ENCODE peak calls at places on chromosome 10, in six cellular contexts. B is IMR-90, M is A549, Y is thoracic aorta, O is suprapubic skin, I is cardiac muscle cell. P is an unnamed sample.

GRCh38 chr10:25578061-25578460 is 356.0 kb upstream of the MYO3A start:
- DNase-seq in B (no peak), M (no peak), Y (no peak), O (no peak), I (no peak), P (no peak)

GRCh38 chr10:13634207-13634606 is 47.4 kb downstream of the PRPF18 start:
- DNase-seq in B (no peak), M (no peak), Y (no peak), O (no peak), I (no peak), P (no peak)

GRCh38 chr10:32171213-32171612 is 115.0 kb upstream of the KIF5B start:
- DNase-seq in B (no peak), M (no peak), Y (no peak), O (peak), I (no peak), P (no peak)

GRCh38 chr10:82574081-82574480 is 699.1 kb downstream of the NRG3 start:
- DNase-seq in B (no peak), M (no peak), Y (no peak), O (no peak), I (no peak), P (no peak)

GRCh38 chr10:45063605-45064231 is 63.0 kb downstream of the ZNF22 start:
- DNase-seq in B (no peak), M (no peak), Y (no peak), O (no peak), I (no peak), P (no peak)

GRCh38 chr10:122147731-122148130 is 123.4 kb upstream of the BTBD16 start:
- DNase-seq in B (no peak), M (no peak), Y (no peak), O (no peak), I (no peak), P (no peak)

GRCh38 chr10:102413053-102413705 is 5.4 kb downstream of the PSD start:
- DNase-seq in B (no peak), M (no peak), Y (no peak), O (no peak), I (no peak), P (no peak)

GRCh38 chr10:92969151-92969550 is 91.4 kb upstream of the CYP26C1 start:
- DNase-seq in B (peak), M (no peak), Y (no peak), O (no peak), I (no peak), P (no peak)

GRCh38 chr10:110610308-110610774 is 33.8 kb upstream of the RBM20 start:
- DNase-seq in B (peak), M (peak), Y (no peak), O (no peak), I (peak), P (no peak)

GRCh38 chr10:133350950-133351329 is 3.8 kb downstream of the PRAP1 start:
- DNase-seq in B (no peak), M (no peak), Y (no peak), O (no peak), I (no peak), P (no peak)

GRCh38 chr10:125201108-125201524 is 40.8 kb upstream of the CTBP2 start:
- DNase-seq in B (peak), M (peak), Y (no peak), O (peak), I (no peak), P (no peak)

GRCh38 chr10:110033724-110034235 is 26.0 kb downstream of the ADD3 start:
- DNase-seq in B (no peak), M (no peak), Y (no peak), O (no peak), I (no peak), P (no peak)

GRCh38 chr10:43865275-43866135 is 216.8 kb upstream of the ZNF32 start:
- DNase-seq in B (no peak), M (no peak), Y (no peak), O (no peak), I (no peak), P (no peak)

GRCh38 chr10:35711615-35712411 is 69.7 kb upstream of the FZD8 start:
- DNase-seq in B (no peak), M (no peak), Y (no peak), O (no peak), I (no peak), P (no peak)

GRCh38 chr10:125187238-125188194 is 27.2 kb upstream of the CTBP2 start:
- DNase-seq in B (no peak), M (no peak), Y (no peak), O (no peak), I (no peak), P (no peak)

GRCh38 chr10:62636825-62637248 is 167.7 kb upstream of the ADO start:
- DNase-seq in B (peak), M (no peak), Y (no peak), O (no peak), I (no peak), P (no peak)
- TF ChIP-seq CTCF in B (peak), M (no peak), Y (no peak), O (no peak), I (peak), P (no peak)

GRCh38 chr10:78770167-78771090 is 298.3 kb upstream of the ZMIZ1 start:
- DNase-seq in B (no peak), M (no peak), Y (no peak), O (peak), I (no peak), P (peak)

GRCh38 chr10:78768882-78769281 is 299.9 kb upstream of the ZMIZ1 start:
- DNase-seq in B (no peak), M (no peak), Y (no peak), O (peak), I (no peak), P (no peak)

GRCh38 chr10:78769526-78769925 is 299.2 kb upstream of the ZMIZ1 start:
- DNase-seq in B (no peak), M (no peak), Y (no peak), O (peak), I (no peak), P (no peak)

GRCh38 chr10:78765726-78766335 is 302.9 kb upstream of the ZMIZ1 start:
- DNase-seq in B (no peak), M (no peak), Y (no peak), O (peak), I (no peak), P (no peak)

DNA sequence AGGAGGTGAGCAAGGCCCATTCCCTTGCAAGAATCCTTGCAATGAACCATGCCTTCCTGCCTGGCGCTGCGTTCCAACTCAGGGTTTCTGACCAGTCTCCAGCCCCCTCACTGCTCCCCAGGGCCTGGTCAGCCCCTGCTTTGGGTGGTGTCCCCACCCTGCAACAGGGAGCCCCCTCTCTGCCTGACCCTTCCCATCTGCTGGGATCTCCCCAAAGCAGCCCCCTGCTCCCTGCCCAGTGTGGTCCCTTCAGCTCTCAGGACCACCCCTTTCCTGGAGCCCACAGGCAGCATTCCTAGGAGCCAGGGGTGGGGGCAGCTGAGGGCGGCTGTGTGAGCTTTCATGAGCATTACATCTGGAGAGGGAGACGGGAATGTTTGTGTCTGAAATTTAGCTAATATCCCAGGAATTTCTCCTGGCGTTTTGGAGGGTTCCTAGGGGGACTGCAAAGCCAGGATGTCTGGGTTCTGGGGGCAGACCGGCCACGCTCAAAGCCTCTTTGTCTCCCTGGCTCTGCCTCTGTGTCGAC is 300.7 kb upstream of the ZMIZ1 start:
- DNase-seq in B (no peak), M (no peak), Y (no peak), O (peak), I (no peak), P (no peak)
- H3K27ac ChIP-seq in B (no peak), M (no peak), Y (no peak), O (no peak), I (no peak), P (no peak)

DNA sequence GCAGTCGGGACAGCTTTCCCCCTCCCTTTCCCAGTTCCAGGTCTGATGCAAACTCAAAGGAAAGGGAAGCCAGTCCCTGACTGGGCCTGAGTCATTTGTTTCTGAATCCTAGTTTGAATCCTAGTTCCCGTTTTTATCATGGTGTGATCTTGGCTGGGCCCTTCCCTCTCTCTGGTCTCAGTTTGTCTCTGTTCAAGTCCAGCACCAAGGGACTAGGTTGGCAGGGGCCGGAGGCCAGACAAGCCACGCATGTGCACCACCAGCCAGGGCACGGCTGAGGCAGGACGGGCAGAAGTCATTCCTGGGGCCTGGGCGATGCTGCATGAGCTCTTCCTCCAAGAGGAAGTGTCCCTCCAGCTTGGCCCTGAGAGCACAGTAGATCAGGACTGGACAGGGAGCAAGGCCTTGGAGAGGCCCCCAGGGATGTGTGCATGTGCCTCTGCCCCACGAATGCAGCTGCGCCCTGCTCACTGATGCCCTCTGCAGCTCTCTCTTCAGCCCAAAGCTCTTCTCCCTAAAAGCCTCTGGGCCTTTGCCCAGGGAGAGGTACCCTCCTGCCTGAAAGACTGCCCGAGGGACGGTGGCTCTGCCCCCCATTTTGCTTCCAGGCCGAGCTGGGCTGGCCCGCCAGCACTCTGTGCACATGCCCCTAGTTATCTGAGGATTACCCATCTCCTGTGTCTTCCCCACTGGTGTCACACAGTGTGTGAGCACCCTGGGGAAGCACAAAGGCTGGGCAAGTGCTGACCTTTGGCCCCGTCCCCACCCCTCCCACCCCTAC is 86.7 kb downstream of the ZMIZ1 start:
- DNase-seq in B (peak), M (no peak), Y (no peak), O (no peak), I (no peak), P (no peak)
- TF ChIP-seq CTCF in B (peak), M (peak), Y (no peak), O (no peak), I (peak), P (peak)

DNA sequence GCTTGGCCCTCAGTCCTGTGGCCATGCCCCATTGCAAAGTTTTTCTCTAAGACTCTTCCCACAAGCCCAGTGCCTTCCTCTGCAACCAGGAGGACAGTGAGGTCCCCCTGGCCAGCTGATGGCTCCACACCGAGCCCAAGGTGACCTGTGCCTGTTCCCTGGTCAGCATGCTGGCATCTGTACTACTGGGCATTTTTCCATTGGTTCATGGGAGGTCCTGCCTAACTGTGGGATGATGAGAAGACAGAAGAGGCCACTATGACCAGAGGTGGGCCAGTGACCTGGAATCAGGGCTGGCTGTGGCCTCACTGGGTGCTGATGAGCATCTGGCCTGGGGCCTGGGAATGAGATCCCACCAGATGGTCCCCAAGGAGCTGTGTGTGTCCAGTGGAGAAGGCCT is 20.2 kb downstream of the CALML3 start:
- DNase-seq in B (no peak), M (no peak), Y (no peak), O (peak), I (no peak), P (no peak)
- H3K27ac ChIP-seq in B (peak), M (peak), Y (peak), O (peak), I (no peak), P (peak)